ENCODE peak calls at places on chromosome 6, in six cellular contexts. K is GDM1, I is ureter, Y is gastrocnemius medialis, O is pons, L is tibial nerve. T is an unnamed sample.

GRCh38 chr6:15872252-15873103 is 209.7 kb upstream of the DTNBP1 start:
- DNase-seq in K (no peak), I (no peak), Y (no peak), O (no peak), L (no peak), T (no peak)

GRCh38 chr6:130888246-130888645 is 61.0 kb downstream of the SMLR1 start:
- DNase-seq in K (no peak), I (no peak), Y (no peak), O (peak), L (no peak), T (no peak)

GRCh38 chr6:3229566-3230274 is 2.3 kb upstream of the TUBB2B start:
- DNase-seq in K (no peak), I (no peak), Y (no peak), O (peak), L (no peak), T (peak)

GRCh38 chr6:81753709-81754678 is 1.5 kb upstream of the TENT5A start:
- DNase-seq in K (peak), I (peak), Y (peak), O (peak), L (peak), T (peak)

GRCh38 chr6:113697642-113698410 is 159.3 kb upstream of the MARCKS start:
- DNase-seq in K (no peak), I (no peak), Y (no peak), O (no peak), L (no peak), T (no peak)

GRCh38 chr6:25192562-25192961 is 86.6 kb upstream of the CARMIL1 start:
- DNase-seq in K (no peak), I (no peak), Y (no peak), O (no peak), L (no peak), T (no peak)

GRCh38 chr6:72675396-72675795 is 53.5 kb downstream of the KCNQ5 start:
- DNase-seq in K (no peak), I (no peak), Y (no peak), O (no peak), L (no peak), T (no peak)

GRCh38 chr6:107646176-107646575 is 156.3 kb downstream of the SOBP start:
- DNase-seq in K (no peak), I (no peak), Y (peak), O (no peak), L (peak), T (no peak)

T was measured in type B pancreatic cell.